ENCODE peak calls at places on chromosome 21, in four cellular contexts. N, F, P and C are unnamed samples.

GRCh38 chr21:41375875-41376274 is 14.0 kb downstream of the MX2 start:
- DNase-seq in N (no peak), F (no peak), P (no peak), C (no peak)

GRCh38 chr21:16169102-16169511 is 439.3 kb downstream of the USP25 start:
- DNase-seq in N (peak), F (no peak), P (no peak), C (no peak)

GRCh38 chr21:37784591-37785318 is 131.5 kb downstream of the KCNJ6 start:
- DNase-seq in N (no peak), F (no peak), P (no peak), C (no peak)

GRCh38 chr21:36388835-36389234 is 3.6 kb downstream of the CHAF1B start:
- DNase-seq in N (peak), F (no peak), P (no peak), C (peak)

GRCh38 chr21:31668651-31669491 is 9.4 kb downstream of the SOD1 start:
- DNase-seq in N (no peak), F (no peak), P (no peak), C (peak)

GRCh38 chr21:33587792-33588484 is 546 bp downstream of the DONSON start:
- DNase-seq in N (peak), F (peak), P (peak), C (peak)

GRCh38 chr21:27802816-27803475 is 836.1 kb upstream of the ADAMTS5 start:
- DNase-seq in N (peak), F (peak), P (peak), C (peak)

GRCh38 chr21:15557925-15558324 is 171.9 kb upstream of the USP25 start:
- DNase-seq in N (no peak), F (no peak), P (no peak), C (no peak)

GRCh38 chr21:14957836-14958235 is 107.0 kb downstream of the NRIP1 start:
- DNase-seq in N (peak), F (no peak), P (no peak), C (no peak)

GRCh38 chr21:39518055-39518844 is 66.5 kb downstream of the SH3BGR start:
- DNase-seq in N (peak), F (peak), P (peak), C (peak)

GRCh38 chr21:14072761-14073535 is 137.8 kb downstream of the LIPI start:
- DNase-seq in N (no peak), F (no peak), P (no peak), C (no peak)

GRCh38 chr21:27094182-27094948 is 127.5 kb upstream of the ADAMTS5 start:
- DNase-seq in N (no peak), F (no peak), P (no peak), C (no peak)

GRCh38 chr21:25584833-25585232 is 22.4 kb downstream of the MRPL39 start:
- DNase-seq in N (no peak), F (no peak), P (no peak), C (no peak)

GRCh38 chr21:28795251-28795650 is 197.4 kb downstream of the LTN1 start:
- DNase-seq in N (no peak), F (no peak), P (no peak), C (no peak)

GRCh38 chr21:41068411-41069304 is 99.3 kb upstream of the BACE2 start:
- DNase-seq in N (peak), F (peak), P (peak), C (peak)

GRCh38 chr21:38140192-38140905 is 116.4 kb upstream of the KCNJ15 start:
- DNase-seq in N (peak), F (peak), P (no peak), C (peak)

GRCh38 chr21:34613679-34614442 is 1.1 kb downstream of the RCAN1 start:
- DNase-seq in N (peak), F (no peak), P (no peak), C (peak)

GRCh38 chr21:26982767-26983166 is 15.9 kb upstream of the ADAMTS5 start:
- DNase-seq in N (peak), F (no peak), P (no peak), C (peak)

GRCh38 chr21:27149034-27149433 is 182.1 kb upstream of the ADAMTS5 start:
- DNase-seq in N (peak), F (no peak), P (no peak), C (peak)

GRCh38 chr21:32806810-32807386 is 35.3 kb upstream of the PAXBP1 start:
- DNase-seq in N (peak), F (no peak), P (no peak), C (no peak)

GRCh38 chr21:41233913-41234312 is 66.0 kb downstream of the BACE2 start:
- DNase-seq in N (no peak), F (no peak), P (no peak), C (no peak)

GRCh38 chr21:44486302-44486701 is 31.0 kb downstream of the LRRC3 start:
- DNase-seq in N (no peak), F (no peak), P (no peak), C (no peak)
- H3K4me3 ChIP-seq in N (no peak), F (peak), P (no peak), C (peak)

GRCh38 chr21:45699251-45699942 is 55.9 kb downstream of the PCBP3 start:
- DNase-seq in N (no peak), F (no peak), P (no peak), C (no peak)

GRCh38 chr21:45698493-45698947 is 55.0 kb downstream of the PCBP3 start:
- DNase-seq in N (peak), F (peak), P (peak), C (peak)

GRCh38 chr21:45700461-45700860 is 56.9 kb downstream of the PCBP3 start:
- DNase-seq in N (no peak), F (no peak), P (no peak), C (no peak)

GRCh38 chr21:45699966-45700365 is 56.4 kb downstream of the PCBP3 start:
- DNase-seq in N (no peak), F (no peak), P (no peak), C (no peak)

DNA sequence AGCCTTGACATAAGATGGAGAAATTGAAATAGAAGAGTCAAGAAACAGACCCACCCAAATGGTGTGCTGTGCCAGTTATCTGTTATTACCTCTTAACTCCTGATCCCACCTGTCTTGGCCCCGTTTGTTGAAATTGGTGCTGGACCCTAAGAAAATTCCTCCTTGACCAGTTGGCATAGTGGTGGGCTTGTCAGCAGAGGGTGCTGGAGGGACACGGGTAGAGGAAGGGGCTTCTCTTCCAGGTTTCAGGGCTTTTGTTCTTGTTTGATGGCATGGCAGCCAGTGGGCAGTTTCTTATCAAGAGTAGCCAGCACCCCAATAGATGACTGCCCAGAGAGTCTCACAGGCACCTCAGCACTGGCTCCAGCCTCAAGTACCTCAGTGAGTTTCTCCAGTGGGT is 51.6 kb downstream of the PCBP3 start:
- DNase-seq in N (no peak), F (no peak), P (no peak), C (no peak)
- TF ChIP-seq CTCF in N (no peak), F (no peak), P (no peak), C (no peak)

GRCh38 chr21:43716376-43717165 is 2.4 kb upstream of the PDXK start:
- DNase-seq in N (peak), F (no peak), P (no peak), C (no peak)

GRCh38 chr21:43717967-43718871 is 710 bp upstream of the PDXK start:
- DNase-seq in N (no peak), F (no peak), P (no peak), C (no peak)

GRCh38 chr21:43718872-43719747 is at the start of gene PDXK:
- DNase-seq in N (peak), F (peak), P (peak), C (peak)

GRCh38 chr21:43719748-43720538 is 1.0 kb downstream of the PDXK start:
- DNase-seq in N (no peak), F (no peak), P (no peak), C (no peak)

GRCh38 chr21:43717166-43717853 is 1.6 kb upstream of the PDXK start:
- DNase-seq in N (no peak), F (no peak), P (no peak), C (no peak)
- H3K4me3 ChIP-seq in N (no peak), F (no peak), P (no peak), C (no peak)

DNA sequence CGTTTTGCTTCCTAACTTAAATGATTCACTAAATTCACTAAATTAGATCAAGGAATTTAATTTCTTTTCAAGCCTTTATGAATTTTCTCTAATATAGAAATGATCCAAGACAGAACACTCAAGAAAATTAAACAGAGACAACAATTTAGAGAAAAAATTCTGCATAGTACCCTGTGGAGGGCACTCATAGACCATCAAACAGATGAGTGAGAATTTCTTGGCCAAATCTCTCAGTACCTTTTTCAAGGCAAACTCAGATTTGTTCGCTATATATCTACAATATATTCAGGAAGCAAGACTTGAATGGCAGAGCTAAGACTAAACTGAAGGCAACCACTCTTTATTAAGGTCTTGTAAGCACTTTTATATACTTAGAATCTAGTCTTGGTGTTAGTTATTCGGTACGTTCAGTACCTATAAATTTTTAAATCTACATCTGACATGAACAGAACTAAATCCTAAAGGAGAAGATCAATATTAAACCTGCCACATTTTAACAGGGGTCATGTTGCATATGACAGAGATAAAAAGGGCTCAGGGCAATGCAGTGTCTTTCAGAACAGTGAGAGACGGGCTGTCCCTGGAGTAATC is 118.7 kb upstream of the TMPRSS15 start:
- DNase-seq in N (no peak), F (no peak), P (no peak), C (no peak)
- TF ChIP-seq CTCF in N (no peak), F (no peak), P (no peak), C (no peak)

DNA sequence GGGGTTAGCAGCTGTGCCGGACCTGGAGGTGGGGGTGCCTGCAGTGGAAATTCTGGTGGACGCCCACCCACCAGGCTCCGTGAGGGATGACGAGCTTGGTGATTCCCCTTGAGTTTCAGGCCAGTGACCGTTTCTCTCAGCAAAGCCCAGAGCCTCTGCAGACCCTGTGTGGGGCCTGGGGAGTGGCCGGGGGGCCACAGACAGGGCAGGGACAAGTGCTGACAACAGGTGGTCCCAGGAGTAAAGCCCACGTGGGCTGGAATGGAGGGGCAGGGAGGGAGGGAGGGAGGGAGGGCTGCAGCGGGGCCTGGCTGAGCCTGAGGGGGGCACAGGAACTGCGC is 52.8 kb downstream of the COL18A1 start:
- DNase-seq in N (no peak), F (no peak), P (no peak), C (no peak)
- H3K4me3 ChIP-seq in N (no peak), F (peak), P (no peak), C (no peak)